ENCODE peak calls at places on chromosomes 12 and 14, in seven cellular contexts. T, M, U, Y, E, A and O are unnamed samples.
A peak's percentile ranks its signal among the peaks of the same experiment; 100 is the strongest.

GRCh38 chr12:92408072-92408900 is 262.6 kb upstream of the BTG1 start:
- DNase-seq in T (no peak), M (no peak), U (no peak), Y (peak; percentile 77), E (peak; percentile 11), A (peak; percentile 64), O (peak; percentile 49)

GRCh38 chr12:6563448-6564050 is 4.5 kb downstream of the NOP2 start:
- DNase-seq in T (peak; percentile 64), M (no peak), U (no peak), Y (peak; percentile 87), E (peak; percentile 54), A (peak; percentile 71), O (peak; percentile 81)

GRCh38 chr12:94792690-94793089 is 142.3 kb upstream of the TMCC3 start:
- DNase-seq in T (no peak), M (no peak), U (no peak), Y (no peak), E (no peak), A (no peak), O (peak; percentile 82)

GRCh38 chr14:73168274-73168673 is 32.0 kb downstream of the PSEN1 start:
- DNase-seq in T (no peak), M (no peak), U (no peak), Y (no peak), E (no peak), A (no peak), O (no peak)

GRCh38 chr14:24095196-24096068 is 1.3 kb downstream of the PCK2 start:
- DNase-seq in T (peak; percentile 43), M (no peak), U (no peak), Y (peak; percentile 80), E (no peak), A (no peak), O (peak; percentile 65)

GRCh38 chr12:109626378-109627115 is 53.0 kb downstream of the MVK start:
- DNase-seq in T (no peak), M (no peak), U (no peak), Y (no peak), E (no peak), A (no peak), O (no peak)

GRCh38 chr12:8819676-8819980 is 2.8 kb upstream of the A2ML1 start:
- DNase-seq in T (no peak), M (no peak), U (no peak), Y (peak; percentile 79), E (no peak), A (no peak), O (no peak)

GRCh38 chr14:22848391-22849164 is 12.2 kb downstream of the MMP14 start:
- DNase-seq in T (peak; percentile 27), M (peak; percentile 95), U (no peak), Y (peak; percentile 48), E (peak; percentile 78), A (peak; percentile 74), O (peak; percentile 94)

GRCh38 chr14:30656190-30656632 is 34.1 kb downstream of the SCFD1 start:
- DNase-seq in T (peak; percentile 49), M (no peak), U (peak; percentile 26), Y (peak; percentile 73), E (no peak), A (peak; percentile 52), O (no peak)

GRCh38 chr14:104392001-104392395 is 187.6 kb upstream of the C14orf180 start:
- DNase-seq in T (no peak), M (peak; percentile 56), U (no peak), Y (no peak), E (no peak), A (no peak), O (no peak)

GRCh38 chr14:54591461-54592245 is 24.7 kb downstream of the SAMD4A start:
- DNase-seq in T (no peak), M (no peak), U (no peak), Y (no peak), E (no peak), A (no peak), O (no peak)

GRCh38 chr12:120993496-120993895 is 15.2 kb downstream of the HNF1A start:
- DNase-seq in T (no peak), M (no peak), U (no peak), Y (no peak), E (no peak), A (no peak), O (no peak)

GRCh38 chr12:49187184-49187583 is 1.7 kb downstream of the TUBA1A start:
- DNase-seq in T (peak; percentile 17), M (peak; percentile 81), U (no peak), Y (no peak), E (peak; percentile 21), A (peak; percentile 52), O (peak; percentile 59)

GRCh38 chr14:22844221-22845102 is 8.1 kb downstream of the MMP14 start:
- DNase-seq in T (no peak), M (peak; percentile 60), U (no peak), Y (no peak), E (no peak), A (no peak), O (no peak)

GRCh38 chr14:74333909-74334308 is 14.4 kb upstream of the VRTN start:
- DNase-seq in T (no peak), M (no peak), U (no peak), Y (no peak), E (no peak), A (no peak), O (no peak)

GRCh38 chr12:106045251-106045674 is 93.5 kb downstream of the NUAK1 start:
- DNase-seq in T (no peak), M (no peak), U (no peak), Y (no peak), E (no peak), A (peak; percentile 79), O (no peak)

GRCh38 chr12:45298721-45299120 is 82.8 kb downstream of the ANO6 start:
- DNase-seq in T (no peak), M (no peak), U (no peak), Y (no peak), E (no peak), A (no peak), O (no peak)

GRCh38 chr14:67987596-67987995 is 168.0 kb downstream of the RAD51B start:
- DNase-seq in T (no peak), M (no peak), U (no peak), Y (no peak), E (no peak), A (no peak), O (no peak)

GRCh38 chr12:109949089-109949488 is 47.1 kb downstream of the GIT2 start:
- DNase-seq in T (peak; percentile 92), M (no peak), U (no peak), Y (no peak), E (no peak), A (no peak), O (no peak)

GRCh38 chr14:28954025-28954424 is 187.4 kb downstream of the FOXG1 start:
- DNase-seq in T (no peak), M (no peak), U (no peak), Y (no peak), E (no peak), A (no peak), O (no peak)

GRCh38 chr12:6161124-6161882 is 36.8 kb upstream of the VWF start:
- DNase-seq in T (no peak), M (no peak), U (peak; percentile 22), Y (no peak), E (peak; percentile 57), A (no peak), O (peak; percentile 82)

GRCh38 chr14:34539407-34540180 is at the start of gene EAPP:
- DNase-seq in T (peak; percentile 99), M (peak; percentile 99), U (peak; percentile 97), Y (peak; percentile 99), E (peak; percentile 98), A (peak; percentile 97), O (peak; percentile 99)

GRCh38 chr12:46372131-46372851 is at the start of gene SLC38A2:
- DNase-seq in T (peak; percentile 99), M (peak; percentile 99), U (peak; percentile 99), Y (peak; percentile 38), E (peak; percentile 99), A (peak; percentile 96), O (peak; percentile 98)

GRCh38 chr14:29494312-29494711 is 433.3 kb downstream of the PRKD1 start:
- DNase-seq in T (no peak), M (no peak), U (no peak), Y (no peak), E (no peak), A (no peak), O (no peak)

GRCh38 chr14:51006781-51007211 is 62.5 kb upstream of the PYGL start:
- DNase-seq in T (no peak), M (peak; percentile 72), U (peak; percentile 30), Y (no peak), E (no peak), A (peak; percentile 37), O (no peak)

GRCh38 chr14:105171004-105171673 is 2.6 kb upstream of the JAG2 start:
- DNase-seq in T (peak; percentile 66), M (no peak), U (no peak), Y (no peak), E (no peak), A (peak; percentile 59), O (no peak)

GRCh38 chr12:6328945-6329692 is 12.8 kb downstream of the TNFRSF1A start:
- DNase-seq in T (no peak), M (no peak), U (no peak), Y (peak; percentile 86), E (no peak), A (no peak), O (peak; percentile 67)

GRCh38 chr12:27551172-27551840 is 27.3 kb downstream of the PPFIBP1 start:
- DNase-seq in T (no peak), M (no peak), U (no peak), Y (no peak), E (no peak), A (no peak), O (no peak)
- H3K27ac ChIP-seq in T (peak overlapping the region; percentile 50), M (peak overlapping the region; percentile 78), U (peak overlapping the region; percentile 79), Y (no peak overlapping the region), E (peak overlapping the region; percentile 71), A (no peak overlapping the region), O (peak overlapping the region; percentile 97)

DNA sequence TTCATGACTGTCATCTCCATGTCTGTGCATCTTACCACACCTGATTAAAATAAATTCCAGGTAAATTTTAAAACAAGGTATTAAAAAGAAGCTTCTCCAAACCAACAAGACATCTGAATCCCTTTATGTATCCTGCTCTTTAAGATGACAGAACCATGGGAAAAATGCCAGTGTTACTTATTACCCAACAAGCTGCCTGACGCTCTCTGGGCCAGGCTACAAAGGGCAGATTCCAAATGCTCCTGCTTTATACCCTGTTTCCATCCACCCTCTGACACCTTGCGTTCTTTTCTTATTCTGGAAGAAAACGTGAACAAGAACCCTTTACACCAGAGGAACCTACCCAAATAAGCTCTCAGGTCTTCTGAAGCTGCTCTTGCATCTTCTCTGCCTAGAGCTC is 70.7 kb downstream of the SLC8A3 start:
- DNase-seq in T (no peak), M (no peak), U (no peak), Y (no peak), E (no peak), A (no peak), O (no peak)
- H3K4me1 ChIP-seq in T (no peaks in the 10 kb centered on the region), M (no peaks in the 10 kb centered on the region), U (no peaks in the 10 kb centered on the region), Y (peaks cover 33% of the 10 kb centered on the region), E (no peaks in the 10 kb centered on the region), A (no peaks in the 10 kb centered on the region), O (no peaks in the 10 kb centered on the region)

GRCh38 chr12:15154108-15154507 is 67.1 kb downstream of the RERG start:
- DNase-seq in T (no peak), M (no peak), U (no peak), Y (no peak), E (no peak), A (no peak), O (no peak)
- H3K27ac ChIP-seq in T (no peak overlapping the region), M (peak overlapping the region; percentile 83), U (peak overlapping the region; percentile 57), Y (no peak overlapping the region), E (no peak overlapping the region), A (no peak overlapping the region), O (no peak overlapping the region)

DNA sequence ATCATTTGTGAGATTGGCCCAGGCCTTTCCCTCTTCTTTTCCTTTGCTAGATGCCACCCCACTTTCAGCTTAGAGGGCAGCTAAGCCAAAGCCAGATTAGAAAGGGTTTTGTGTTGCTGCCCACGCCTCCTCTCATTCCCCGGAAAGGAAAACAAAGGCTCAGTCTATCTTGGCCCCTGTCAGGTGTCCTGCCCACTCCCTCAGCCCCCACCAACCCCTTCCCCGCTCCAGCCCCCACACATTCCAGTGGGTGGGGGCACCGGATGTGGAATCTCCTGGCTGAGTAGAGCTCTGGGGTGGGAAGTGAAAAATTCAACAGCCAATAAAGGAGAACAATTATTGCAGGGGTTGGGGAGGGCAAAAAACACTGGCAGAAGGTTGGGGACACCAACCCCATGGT is 2.2 kb upstream of the RDH5 start:
- DNase-seq in T (no peak), M (no peak), U (no peak), Y (peak; percentile 74), E (no peak), A (peak; percentile 58), O (peak; percentile 53)
- H3K4me1 ChIP-seq in T (peaks cover 62% of the 10 kb centered on the region), M (peaks cover 82% of the 10 kb centered on the region), U (peaks cover 13% of the 10 kb centered on the region), Y (peaks cover 37% of the 10 kb centered on the region), E (peaks cover 30% of the 10 kb centered on the region), A (peaks cover 40% of the 10 kb centered on the region), O (peaks cover 29% of the 10 kb centered on the region)